ENCODE peak calls at places on chromosome 13, in eight cellular contexts. X is naive B cell; R is CD4-positive, alpha-beta T cell; T is breast epithelium; H is anterior cingulate cortex; K is fibroblast of the aortic adventitia; L is stimulated activated CD4-positive, alpha-beta T cell treated with anti-CD3 and anti-CD28 coated beads, TNF-alpha, amount 100 ng/mL, for 48 hours; N is IMR-90. Z is an unnamed sample.

GRCh38 chr13:111145071-111145470 is 30.0 kb downstream of the ARHGEF7 start:
- DNase-seq in N (no peak), R (no peak), L (no peak), H (no peak), K (no peak), X (no peak), T (no peak), Z (no peak)

GRCh38 chr13:68872338-68872737 is 1235.3 kb upstream of the ATXN8OS start:
- DNase-seq in H (no peak), T (no peak), X (no peak), L (no peak), R (no peak), K (no peak), N (no peak), Z (no peak)

GRCh38 chr13:105139380-105140285 is 1395.8 kb downstream of the EFNB2 start:
- DNase-seq in L (peak), R (peak), H (peak), T (peak), X (peak), N (peak), K (peak), Z (no peak)

GRCh38 chr13:61664821-61665705 is 249.4 kb upstream of the PCDH20 start:
- DNase-seq in L (no peak), X (no peak), T (no peak), R (no peak), K (no peak), H (no peak), N (no peak), Z (no peak)

GRCh38 chr13:36981156-36981743 is 17.9 kb downstream of the ALG5 start:
- DNase-seq in K (peak), N (peak), T (no peak), R (no peak), X (no peak), H (no peak), L (no peak), Z (peak)

GRCh38 chr13:98214008-98214643 is 37.1 kb upstream of the RNF113B start:
- DNase-seq in X (no peak), N (peak), K (peak), T (no peak), L (no peak), H (no peak), R (no peak), Z (no peak)

GRCh38 chr13:99378985-99379734 is 72.0 kb upstream of the GPR183 start:
- DNase-seq in R (no peak), X (peak), T (no peak), K (no peak), N (peak), H (no peak), L (no peak), Z (no peak)

GRCh38 chr13:36891752-36892151 is 28.3 kb downstream of the SMAD9 start:
- DNase-seq in T (no peak), R (no peak), L (no peak), X (no peak), H (no peak), K (peak), N (peak), Z (no peak)

GRCh38 chr13:75219479-75220237 is 262.3 kb downstream of the TBC1D4 start:
- DNase-seq in L (peak), T (peak), K (peak), X (peak), R (peak), N (peak), H (peak), Z (peak)

GRCh38 chr13:113116206-113116800 is 6.3 kb upstream of the F10 start:
- DNase-seq in L (no peak), X (no peak), N (no peak), R (no peak), K (no peak), T (no peak), H (no peak), Z (no peak)

GRCh38 chr13:91359566-91359965 is 12.1 kb downstream of the MIR17HG start:
- DNase-seq in H (no peak), T (no peak), L (no peak), X (no peak), K (no peak), N (no peak), R (no peak), Z (no peak)

Z was measured in RCC 7860.